ENCODE peak calls at places on chromosomes 5 and 9, in seven cellular contexts. I is fibroblast of pulmonary artery, B is HepG2, L is hepatocyte, M is MCF 10A, F is mucosa of descending colon, T is WTC11. R is an unnamed sample.

GRCh38 chr9:135076876-135077430 is 10.5 kb upstream of the OLFM1 start:
- DNase-seq in I (no peak), B (no peak), L (no peak), M (no peak), F (no peak), T (no peak), R (no peak)

GRCh38 chr9:71681708-71682268 is 86.5 kb downstream of the CEMIP2 start:
- DNase-seq in I (peak; percentile 59), B (no peak), L (peak; percentile 73), M (no peak), F (no peak), T (no peak), R (no peak)

GRCh38 chr9:14846871-14847311 is 63.3 kb downstream of the FREM1 start:
- DNase-seq in I (peak; percentile 33), B (peak; percentile 51), L (peak; percentile 42), M (peak; percentile 66), F (peak; percentile 69), T (peak; percentile 90), R (peak; percentile 1)

GRCh38 chr5:80871541-80871961 is 88.6 kb upstream of the RASGRF2 start:
- DNase-seq in I (peak; percentile 49), B (peak; percentile 8), L (no peak), M (peak; percentile 55), F (no peak), T (no peak), R (no peak)

GRCh38 chr5:84724683-84725082 is 340.0 kb upstream of the EDIL3 start:
- DNase-seq in I (peak; percentile 55), B (no peak), L (no peak), M (peak; percentile 35), F (no peak), T (no peak), R (no peak)

GRCh38 chr9:81661339-81661738 is 28.0 kb downstream of the TLE1 start:
- DNase-seq in I (no peak), B (no peak), L (no peak), M (no peak), F (no peak), T (no peak), R (no peak)

GRCh38 chr5:111746791-111747190 is 10.2 kb downstream of the NREP start:
- DNase-seq in I (no peak), B (no peak), L (no peak), M (no peak), F (no peak), T (no peak), R (no peak)

GRCh38 chr5:63127054-63127453 is 548.4 kb downstream of the LRRC70 start:
- DNase-seq in I (peak; percentile 50), B (no peak), L (no peak), M (no peak), F (no peak), T (no peak), R (no peak)

GRCh38 chr9:137427454-137428310 is 4.5 kb downstream of the NOXA1 start:
- DNase-seq in I (no peak), B (no peak), L (no peak), M (no peak), F (peak; percentile 33), T (no peak), R (no peak)

GRCh38 chr5:1666221-1666620 is 133.4 kb downstream of the MRPL36 start:
- DNase-seq in I (no peak), B (no peak), L (no peak), M (no peak), F (no peak), T (no peak), R (no peak)

GRCh38 chr5:322281-322941 is 897 bp downstream of the AHRR start:
- DNase-seq in I (no peak), B (no peak), L (no peak), M (no peak), F (peak; percentile 49), T (no peak), R (no peak)

GRCh38 chr9:136931615-136932130 is 12.9 kb downstream of the FBXW5 start:
- DNase-seq in I (no peak), B (no peak), L (no peak), M (no peak), F (no peak), T (no peak), R (no peak)

GRCh38 chr9:126974604-126975003 is 60.0 kb downstream of the RALGPS1 start:
- DNase-seq in I (no peak), B (no peak), L (no peak), M (no peak), F (no peak), T (no peak), R (no peak)

GRCh38 chr9:135523521-135524129 is 2.4 kb downstream of the LCN1 start:
- DNase-seq in I (no peak), B (no peak), L (no peak), M (no peak), F (no peak), T (no peak), R (no peak)

GRCh38 chr5:81945867-81946266 is 26.0 kb upstream of the ATG10 start:
- DNase-seq in I (no peak), B (no peak), L (no peak), M (no peak), F (no peak), T (no peak), R (no peak)

GRCh38 chr5:39367711-39368110 is 3.4 kb upstream of the C9 start:
- DNase-seq in I (no peak), B (no peak), L (no peak), M (no peak), F (no peak), T (no peak), R (no peak)

GRCh38 chr5:39370555-39371366 is 6.5 kb upstream of the C9 start:
- DNase-seq in I (no peak), B (no peak), L (peak; percentile 76), M (no peak), F (peak; percentile 45), T (no peak), R (no peak)

GRCh38 chr5:39371367-39371635 is 7.0 kb upstream of the C9 start:
- DNase-seq in I (no peak), B (no peak), L (no peak), M (no peak), F (no peak), T (no peak), R (no peak)

GRCh38 chr5:39373797-39374196 is 9.5 kb upstream of the C9 start:
- DNase-seq in I (no peak), B (no peak), L (no peak), M (no peak), F (no peak), T (no peak), R (no peak)

DNA sequence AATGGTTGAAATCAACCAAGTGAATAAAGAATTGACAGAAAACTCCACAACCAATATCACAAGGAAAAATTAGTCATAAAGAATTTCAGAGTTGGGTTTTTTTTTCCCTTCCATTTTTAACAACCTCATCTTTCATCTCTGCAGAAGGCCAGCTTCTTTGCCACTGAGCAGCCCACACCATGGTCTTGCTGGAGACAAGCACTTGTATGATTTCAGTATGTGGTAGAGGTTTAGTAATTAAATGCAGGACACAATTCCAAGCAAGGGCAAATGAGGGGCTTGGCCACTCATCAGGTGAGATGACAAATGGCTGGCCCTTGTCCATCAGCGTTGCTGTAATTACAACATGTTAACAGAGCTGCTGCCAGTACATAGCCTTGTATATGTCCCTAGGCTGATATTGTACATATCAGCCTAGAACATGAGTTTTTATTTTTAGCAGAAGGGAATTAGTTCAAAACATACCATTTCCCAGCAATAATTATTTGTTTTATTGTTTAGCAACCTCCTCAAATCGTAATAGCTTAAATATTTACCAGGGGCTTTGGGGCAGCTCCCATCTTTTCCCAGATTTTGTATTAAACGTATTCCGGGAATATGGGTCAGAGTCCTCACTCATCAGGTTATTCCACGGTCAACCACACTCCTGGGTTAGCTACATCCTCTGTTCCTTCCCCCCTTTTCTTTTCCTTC is 5.0 kb upstream of the C9 start:
- DNase-seq in I (no peak), B (no peak), L (no peak), M (no peak), F (no peak), T (no peak), R (no peak)
- TF ChIP-seq CTCF in I (no peak), B (no peak), L (no peak), M (no peak), F (no peak), T (no peak), R (no peak)

DNA sequence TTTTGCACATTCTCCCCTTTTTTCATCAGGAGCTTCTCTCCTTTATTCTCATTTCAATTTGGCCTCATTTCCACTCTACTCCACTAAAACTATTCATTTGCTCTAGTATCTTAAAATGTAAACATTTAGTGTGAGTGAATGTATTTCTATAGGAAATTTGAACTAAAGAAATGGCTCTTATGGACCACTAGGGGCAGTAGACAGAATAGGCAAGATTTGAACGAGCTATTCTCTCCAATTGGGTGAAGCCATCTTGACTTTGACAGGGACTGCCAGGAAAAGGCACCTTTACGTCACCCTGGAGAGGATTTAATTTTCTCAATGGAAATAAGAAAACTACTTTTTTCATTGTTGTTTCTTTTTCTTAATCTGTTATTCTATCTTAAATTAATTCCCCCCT is 666.3 kb downstream of the DNAH5 start:
- DNase-seq in I (no peak), B (no peak), L (no peak), M (no peak), F (no peak), T (no peak), R (no peak)
- TF ChIP-seq CTCF in I (peak; percentile 11), B (no peak), L (peak; percentile 19), M (peak; percentile 24), F (no peak), T (no peak), R (peak; percentile 11)

GRCh38 chr5:141828162-141828561 is 50.0 kb downstream of the PCDH1 start:
- DNase-seq in I (no peak), B (no peak), L (no peak), M (no peak), F (no peak), T (no peak), R (no peak)

GRCh38 chr5:141825241-141825671 is 53.0 kb downstream of the PCDH1 start:
- DNase-seq in I (no peak), B (no peak), L (no peak), M (no peak), F (no peak), T (no peak), R (no peak)

GRCh38 chr5:141824717-141825116 is 53.5 kb downstream of the PCDH1 start:
- DNase-seq in I (no peak), B (no peak), L (no peak), M (no peak), F (no peak), T (no peak), R (no peak)

GRCh38 chr5:141826674-141827073 is 51.5 kb downstream of the PCDH1 start:
- DNase-seq in I (no peak), B (no peak), L (peak; percentile 20), M (no peak), F (no peak), T (no peak), R (no peak)

GRCh38 chr5:141825836-141826560 is 52.2 kb downstream of the PCDH1 start:
- DNase-seq in I (no peak), B (no peak), L (no peak), M (peak; percentile 56), F (no peak), T (no peak), R (no peak)
- TF ChIP-seq CTCF in I (peak; percentile 43), B (peak; percentile 53), L (peak; percentile 37), M (peak; percentile 32), F (no peak), T (peak; percentile 37), R (peak; percentile 10)

DNA sequence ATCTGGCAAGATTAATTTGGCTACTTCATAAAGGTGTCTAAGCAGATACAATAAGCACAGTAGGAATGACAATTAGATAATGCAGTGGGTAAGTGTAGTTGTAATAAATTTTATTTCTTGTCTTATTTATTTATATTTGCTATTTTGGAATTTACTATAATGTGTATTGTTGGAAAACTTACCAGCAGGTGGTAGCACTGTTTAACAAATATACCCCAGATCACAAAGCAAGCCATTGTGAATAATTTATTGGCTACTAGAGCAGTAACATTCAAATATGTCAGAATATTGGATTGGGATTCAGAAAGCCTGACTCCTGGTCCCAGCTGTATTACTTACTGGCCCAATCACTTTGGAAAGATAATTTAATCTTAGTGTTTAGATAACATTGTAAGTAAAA is 78.0 kb downstream of the ISOC1 start:
- DNase-seq in I (peak; percentile 76), B (no peak), L (peak; percentile 19), M (peak; percentile 45), F (no peak), T (no peak), R (no peak)
- TF ChIP-seq CTCF in I (peak; percentile 41), B (no peak), L (peak; percentile 57), M (peak; percentile 38), F (no peak), T (no peak), R (no peak)